ENCODE peak calls at places on chromosomes 4 and X, in seven cellular contexts. H is psoas muscle, U is tibial nerve, G is spleen, N is gastrocnemius medialis, A is endothelial cell of umbilical vein, I is hepatocyte. X is an unnamed sample.

GRCh38 chr4:99983289-99983943 is 33.3 kb upstream of the H2AZ1 start:
- DNase-seq in G (no peak), N (no peak), A (no peak), U (no peak), H (no peak), I (no peak), X (no peak)

GRCh38 chrX:1435241-1435900 is 17.3 kb downstream of the ASMTL start:
- DNase-seq in U (no peak), A (no peak), I (no peak), G (peak; percentile 70), H (no peak), N (no peak), X (peak; percentile 36)

GRCh38 chr4:42750091-42750490 is 93.2 kb upstream of the ATP8A1 start:
- DNase-seq in I (peak; percentile 16), N (no peak), G (no peak), U (no peak), A (peak; percentile 18), H (no peak), X (peak; percentile 52)

GRCh38 chr4:163343604-163344146 is at the start of gene NPY5R:
- DNase-seq in N (no peak), G (no peak), I (peak; percentile 19), H (peak; percentile 41), U (no peak), A (no peak), X (peak; percentile 79)

GRCh38 chr4:144174401-144175067 is 34.0 kb upstream of the GYPA start:
- DNase-seq in G (no peak), U (no peak), N (no peak), H (no peak), I (peak; percentile 74), A (peak; percentile 77), X (no peak)

GRCh38 chr4:100391913-100392312 is 125.9 kb downstream of the EMCN start:
- DNase-seq in A (no peak), I (no peak), G (no peak), N (no peak), U (no peak), H (no peak), X (no peak)

GRCh38 chrX:49960061-49960460 is 37.7 kb downstream of the CLCN5 start:
- DNase-seq in N (no peak), I (no peak), G (no peak), H (peak; percentile 53), A (no peak), U (no peak), X (no peak)

GRCh38 chr4:168584321-168584771 is 87.5 kb downstream of the PALLD start:
- DNase-seq in I (no peak), U (no peak), A (peak; percentile 8), N (no peak), G (no peak), H (no peak), X (no peak)

GRCh38 chr4:19134685-19135084 is 1113.1 kb upstream of the LCORL start:
- DNase-seq in U (no peak), H (no peak), I (no peak), G (no peak), N (no peak), A (no peak), X (no peak)

GRCh38 chrX:69815519-69815918 is 199.6 kb downstream of the EDA start:
- DNase-seq in G (no peak), I (no peak), A (no peak), N (no peak), H (no peak), U (no peak), X (no peak)

GRCh38 chrX:69815063-69815462 is 199.2 kb downstream of the EDA start:
- DNase-seq in I (no peak), U (no peak), N (no peak), G (no peak), A (no peak), H (no peak), X (no peak)
- TF ChIP-seq CTCF in I (no peak), U (no peak), N (no peak), G (no peak), A (no peak), H (no peak), X (no peak)

DNA sequence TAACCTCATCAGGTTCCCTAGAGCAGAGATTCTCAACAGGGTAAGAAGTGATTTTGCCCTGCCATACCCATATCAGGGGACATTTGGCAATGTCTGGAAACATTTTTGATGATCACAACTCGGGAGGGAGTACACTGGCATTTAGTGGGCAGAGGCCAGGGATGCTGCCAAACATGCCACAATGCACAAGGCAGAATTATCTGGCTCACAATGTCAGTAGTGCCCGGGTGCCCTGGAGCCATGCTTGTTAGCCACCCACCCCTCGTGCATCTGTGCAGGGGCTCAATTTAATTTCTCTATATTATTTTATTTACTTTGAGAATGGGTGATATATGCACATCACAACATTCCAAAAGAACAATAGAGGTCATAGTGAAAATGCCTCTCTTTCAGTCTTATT is 82.0 kb upstream of the DHX15 start:
- DNase-seq in N (no peak), H (no peak), U (no peak), A (no peak), I (no peak), G (no peak), X (no peak)
- H3K27ac ChIP-seq in N (no peak overlapping the region), H (no peak overlapping the region), U (peak overlapping the region; percentile 65), A (no peak overlapping the region), I (no peak overlapping the region), G (no peak overlapping the region), X (no peak overlapping the region)

GRCh38 chrX:144334577-144334976 is 450.7 kb downstream of the UBE2NL start:
- DNase-seq in H (no peak), I (no peak), G (no peak), N (no peak), U (no peak), A (no peak), X (peak; percentile 65)
- H3K4me1 ChIP-seq in H (no peaks in the 10 kb centered on the region), I (no peaks in the 10 kb centered on the region), G (no peaks in the 10 kb centered on the region), N (no peaks in the 10 kb centered on the region), U (no peaks in the 10 kb centered on the region), A (no peaks in the 10 kb centered on the region), X (no peaks in the 10 kb centered on the region)

GRCh38 chr4:77862478-77863216 is at the start of gene MRPL1:
- DNase-seq in U (peak; percentile 82), N (peak; percentile 85), G (peak; percentile 94), I (peak; percentile 95), H (peak; percentile 94), A (peak; percentile 97), X (peak; percentile 93)
- TF ChIP-seq CTCF in U (no peak), N (peak; percentile 38), G (no peak), I (no peak), H (no peak), A (no peak), X (no peak)

GRCh38 chrX:63561425-63561824 is 210.3 kb upstream of the SPIN4 start:
- DNase-seq in G (no peak), A (peak; percentile 15), H (no peak), I (no peak), U (no peak), N (no peak), X (no peak)
- H3K27ac ChIP-seq in G (peak overlapping the region; percentile 76), A (no peak overlapping the region), H (peak overlapping the region; percentile 56), I (no peak overlapping the region), U (peak overlapping the region; percentile 70), N (peak overlapping the region; percentile 86), X (no peak overlapping the region)

GRCh38 chr4:155678011-155678410 is 11.4 kb downstream of the GUCY1A1 start:
- DNase-seq in H (no peak), A (no peak), N (no peak), I (no peak), G (no peak), U (no peak), X (no peak)
- H3K4me1 ChIP-seq in H (no peaks in the 10 kb centered on the region), A (no peaks in the 10 kb centered on the region), N (peaks cover 11% of the 10 kb centered on the region), I (peaks cover 15% of the 10 kb centered on the region), G (no peaks in the 10 kb centered on the region), U (no peaks in the 10 kb centered on the region), X (peaks cover 4% of the 10 kb centered on the region)